ENCODE peak calls at places on chromosomes 11 and 22, in seven cellular contexts. One of them, this sample, is unnamed.

GRCh38 chr22:37781434-37782059 is 26.2 kb upstream of the GCAT start:
- DNase-seq in HCT116: no peak
- DNase-seq in K562: no peak
- DNase-seq in HepG2: peak
- DNase-seq in SK-N-SH: no peak
- DNase-seq in H1: no peak
- DNase-seq in GM12878: no peak
- DNase-seq in this sample: peak

GRCh38 chr22:35575116-35575748 is 34.6 kb downstream of the RASD2 start:
- DNase-seq in SK-N-SH: peak
- DNase-seq in HepG2: no peak
- DNase-seq in K562: peak
- DNase-seq in HCT116: no peak
- DNase-seq in GM12878: no peak
- DNase-seq in H1: no peak
- DNase-seq in this sample: no peak

GRCh38 chr11:60862171-60862570 is 5.2 kb upstream of the ZP1 start:
- DNase-seq in HepG2: no peak
- DNase-seq in H1: no peak
- DNase-seq in GM12878: no peak
- DNase-seq in HCT116: no peak
- DNase-seq in K562: no peak
- DNase-seq in SK-N-SH: no peak
- DNase-seq in this sample: no peak

GRCh38 chr11:69100454-69101099 is 51.8 kb downstream of the TPCN2 start:
- DNase-seq in K562: no peak
- DNase-seq in SK-N-SH: no peak
- DNase-seq in H1: no peak
- DNase-seq in GM12878: no peak
- DNase-seq in HCT116: no peak
- DNase-seq in HepG2: no peak
- DNase-seq in this sample: no peak

GRCh38 chr11:88284306-88285057 is 53.1 kb downstream of the CTSC start:
- DNase-seq in HCT116: no peak
- DNase-seq in H1: no peak
- DNase-seq in HepG2: no peak
- DNase-seq in GM12878: no peak
- DNase-seq in SK-N-SH: no peak
- DNase-seq in K562: no peak
- DNase-seq in this sample: no peak

GRCh38 chr22:38745676-38746460 is 9.9 kb downstream of the SUN2 start:
- DNase-seq in H1: no peak
- DNase-seq in HepG2: no peak
- DNase-seq in K562: no peak
- DNase-seq in GM12878: no peak
- DNase-seq in HCT116: no peak
- DNase-seq in SK-N-SH: no peak
- DNase-seq in this sample: no peak

GRCh38 chr11:11229691-11230090 is 123.4 kb downstream of the CSNK2A3 start:
- DNase-seq in HCT116: no peak
- DNase-seq in HepG2: no peak
- DNase-seq in H1: no peak
- DNase-seq in SK-N-SH: no peak
- DNase-seq in K562: no peak
- DNase-seq in GM12878: no peak
- DNase-seq in this sample: no peak

GRCh38 chr11:93814966-93815633 is 31.0 kb downstream of the MED17 start:
- DNase-seq in H1: no peak
- DNase-seq in K562: no peak
- DNase-seq in GM12878: no peak
- DNase-seq in HepG2: no peak
- DNase-seq in HCT116: no peak
- DNase-seq in SK-N-SH: no peak
- DNase-seq in this sample: no peak

GRCh38 chr11:107576497-107577086 is 11.1 kb upstream of the ALKBH8 start:
- DNase-seq in HepG2: peak
- DNase-seq in H1: peak
- DNase-seq in SK-N-SH: peak
- DNase-seq in K562: peak
- DNase-seq in GM12878: no peak
- DNase-seq in HCT116: no peak
- DNase-seq in this sample: peak

GRCh38 chr11:3854977-3855807 is at the start of gene STIM1:
- DNase-seq in HCT116: peak
- DNase-seq in H1: peak
- DNase-seq in SK-N-SH: peak
- DNase-seq in GM12878: peak
- DNase-seq in K562: peak
- DNase-seq in HepG2: peak
- DNase-seq in this sample: peak

GRCh38 chr11:86797133-86797532 is 3.2 kb upstream of the PRSS23 start:
- DNase-seq in K562: no peak
- DNase-seq in SK-N-SH: no peak
- DNase-seq in HepG2: no peak
- DNase-seq in H1: no peak
- DNase-seq in HCT116: no peak
- DNase-seq in GM12878: no peak
- DNase-seq in this sample: no peak

GRCh38 chr11:102608699-102609098 is 16.4 kb downstream of the MMP20 start:
- DNase-seq in HepG2: no peak
- DNase-seq in HCT116: no peak
- DNase-seq in SK-N-SH: no peak
- DNase-seq in K562: no peak
- DNase-seq in GM12878: no peak
- DNase-seq in H1: no peak
- DNase-seq in this sample: no peak

GRCh38 chr11:102603091-102603490 is 22.0 kb downstream of the MMP20 start:
- DNase-seq in HepG2: peak
- DNase-seq in H1: no peak
- DNase-seq in K562: no peak
- DNase-seq in SK-N-SH: no peak
- DNase-seq in GM12878: no peak
- DNase-seq in HCT116: peak
- DNase-seq in this sample: no peak

GRCh38 chr11:102603576-102603975 is 21.6 kb downstream of the MMP20 start:
- DNase-seq in GM12878: no peak
- DNase-seq in SK-N-SH: no peak
- DNase-seq in K562: no peak
- DNase-seq in HepG2: no peak
- DNase-seq in HCT116: no peak
- DNase-seq in H1: no peak
- DNase-seq in this sample: no peak

GRCh38 chr11:102604011-102604410 is 21.1 kb downstream of the MMP20 start:
- DNase-seq in HepG2: no peak
- DNase-seq in K562: no peak
- DNase-seq in GM12878: no peak
- DNase-seq in HCT116: no peak
- DNase-seq in SK-N-SH: no peak
- DNase-seq in H1: no peak
- DNase-seq in this sample: no peak

GRCh38 chr11:102604875-102605274 is 20.3 kb downstream of the MMP20 start:
- DNase-seq in GM12878: no peak
- DNase-seq in K562: no peak
- DNase-seq in H1: no peak
- DNase-seq in SK-N-SH: no peak
- DNase-seq in HepG2: no peak
- DNase-seq in HCT116: no peak
- DNase-seq in this sample: no peak
- TF ChIP-seq JUND in GM12878: no peak
- TF ChIP-seq JUND in K562: no peak
- TF ChIP-seq JUND in H1: peak
- TF ChIP-seq JUND in SK-N-SH: no peak
- TF ChIP-seq JUND in HepG2: no peak
- TF ChIP-seq JUND in HCT116: peak
- TF ChIP-seq JUND in this sample: no peak

GRCh38 chr11:64591257-64592233 is 525 bp downstream of the SLC22A12 start:
- DNase-seq in H1: no peak
- DNase-seq in HCT116: no peak
- DNase-seq in SK-N-SH: no peak
- DNase-seq in K562: no peak
- DNase-seq in HepG2: no peak
- DNase-seq in GM12878: no peak
- DNase-seq in this sample: no peak

GRCh38 chr11:64594159-64594939 is 3.3 kb downstream of the SLC22A12 start:
- DNase-seq in HCT116: no peak
- DNase-seq in H1: no peak
- DNase-seq in GM12878: no peak
- DNase-seq in K562: no peak
- DNase-seq in HepG2: no peak
- DNase-seq in SK-N-SH: no peak
- DNase-seq in this sample: no peak

GRCh38 chr11:64593156-64594105 is 2.4 kb downstream of the SLC22A12 start:
- DNase-seq in SK-N-SH: no peak
- DNase-seq in H1: no peak
- DNase-seq in HCT116: no peak
- DNase-seq in K562: no peak
- DNase-seq in HepG2: no peak
- DNase-seq in GM12878: no peak
- DNase-seq in this sample: no peak

GRCh38 chr11:64592234-64592615 is 1.2 kb downstream of the SLC22A12 start:
- DNase-seq in HepG2: no peak
- DNase-seq in HCT116: no peak
- DNase-seq in K562: no peak
- DNase-seq in SK-N-SH: no peak
- DNase-seq in GM12878: no peak
- DNase-seq in H1: no peak
- DNase-seq in this sample: no peak

GRCh38 chr11:64592656-64593055 is 1.6 kb downstream of the SLC22A12 start:
- DNase-seq in K562: no peak
- DNase-seq in GM12878: no peak
- DNase-seq in SK-N-SH: no peak
- DNase-seq in H1: no peak
- DNase-seq in HepG2: no peak
- DNase-seq in HCT116: no peak
- DNase-seq in this sample: no peak
- TF ChIP-seq JUND in K562: no peak
- TF ChIP-seq JUND in GM12878: no peak
- TF ChIP-seq JUND in SK-N-SH: no peak
- TF ChIP-seq JUND in H1: no peak
- TF ChIP-seq JUND in HepG2: no peak
- TF ChIP-seq JUND in HCT116: no peak
- TF ChIP-seq JUND in this sample: no peak

GRCh38 chr22:19167106-19167869 is 11.2 kb downstream of the SLC25A1 start:
- DNase-seq in HepG2: no peak
- DNase-seq in HCT116: no peak
- DNase-seq in H1: no peak
- DNase-seq in K562: no peak
- DNase-seq in GM12878: no peak
- DNase-seq in SK-N-SH: no peak
- DNase-seq in this sample: no peak

GRCh38 chr22:19169002-19169946 is 9.3 kb downstream of the SLC25A1 start:
- DNase-seq in HCT116: no peak
- DNase-seq in K562: peak
- DNase-seq in GM12878: no peak
- DNase-seq in HepG2: no peak
- DNase-seq in SK-N-SH: peak
- DNase-seq in H1: peak
- DNase-seq in this sample: no peak

GRCh38 chr22:19169947-19170318 is 8.6 kb downstream of the SLC25A1 start:
- DNase-seq in HCT116: no peak
- DNase-seq in HepG2: no peak
- DNase-seq in SK-N-SH: no peak
- DNase-seq in GM12878: no peak
- DNase-seq in K562: no peak
- DNase-seq in H1: no peak
- DNase-seq in this sample: no peak

GRCh38 chr22:19166421-19166820 is 12.1 kb downstream of the SLC25A1 start:
- DNase-seq in K562: no peak
- DNase-seq in SK-N-SH: no peak
- DNase-seq in H1: no peak
- DNase-seq in HCT116: no peak
- DNase-seq in HepG2: no peak
- DNase-seq in GM12878: no peak
- DNase-seq in this sample: no peak

DNA sequence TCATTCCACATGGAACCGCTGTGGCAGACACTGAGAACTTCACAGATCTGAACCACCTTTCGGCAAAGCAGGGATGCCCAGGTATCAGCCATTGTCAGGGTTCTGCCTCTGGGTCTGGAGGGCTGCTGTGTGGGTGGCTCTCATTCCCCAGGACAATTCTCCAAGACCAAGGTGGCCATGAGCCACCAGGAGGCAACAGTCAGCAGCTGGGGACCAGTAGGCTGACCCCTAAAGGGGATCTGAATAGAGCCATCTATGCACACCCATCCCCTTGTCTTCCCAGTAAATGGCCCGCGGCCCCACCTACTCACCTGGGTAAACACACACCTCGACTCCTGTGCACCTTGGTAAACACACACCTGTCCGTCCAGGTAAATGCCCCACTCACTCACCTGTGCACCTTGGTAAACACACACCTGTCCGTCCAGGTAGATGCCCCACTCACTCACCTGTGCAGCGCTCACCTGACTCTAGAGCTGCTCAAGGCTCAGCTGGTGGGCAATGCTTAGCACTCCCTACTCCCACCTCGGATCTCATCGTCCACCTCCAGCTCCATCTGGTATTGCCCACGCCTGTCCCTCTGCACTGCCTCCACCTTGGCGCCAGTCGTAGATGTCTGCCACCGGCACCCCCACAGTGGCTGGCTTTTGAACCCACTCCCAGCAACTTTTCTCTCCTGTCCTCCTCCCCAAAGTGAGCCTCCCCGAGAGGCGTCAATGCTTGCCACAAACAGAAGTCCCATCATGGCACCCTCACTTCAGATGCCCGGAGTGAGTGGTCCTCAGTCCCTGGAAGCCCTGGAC is 10.2 kb downstream of the SLC25A1 start:
- DNase-seq in GM12878: no peak
- DNase-seq in H1: no peak
- DNase-seq in HCT116: no peak
- DNase-seq in HepG2: no peak
- DNase-seq in SK-N-SH: no peak
- DNase-seq in K562: peak
- DNase-seq in this sample: no peak
- TF ChIP-seq JUND in GM12878: no peak
- TF ChIP-seq JUND in H1: no peak
- TF ChIP-seq JUND in HCT116: no peak
- TF ChIP-seq JUND in HepG2: no peak
- TF ChIP-seq JUND in SK-N-SH: no peak
- TF ChIP-seq JUND in K562: no peak
- TF ChIP-seq JUND in this sample: no peak

GRCh38 chr22:41782751-41783150 is 17.7 kb upstream of the CCDC134 start:
- DNase-seq in SK-N-SH: no peak
- DNase-seq in H1: no peak
- DNase-seq in HepG2: no peak
- DNase-seq in K562: no peak
- DNase-seq in GM12878: no peak
- DNase-seq in HCT116: no peak
- DNase-seq in this sample: no peak

GRCh38 chr22:41779889-41780505 is 20.5 kb upstream of the CCDC134 start:
- DNase-seq in K562: no peak
- DNase-seq in SK-N-SH: no peak
- DNase-seq in HCT116: no peak
- DNase-seq in HepG2: no peak
- DNase-seq in H1: no peak
- DNase-seq in GM12878: no peak
- DNase-seq in this sample: no peak

GRCh38 chr22:41780714-41781507 is 19.6 kb upstream of the CCDC134 start:
- DNase-seq in H1: no peak
- DNase-seq in K562: peak
- DNase-seq in GM12878: peak
- DNase-seq in SK-N-SH: no peak
- DNase-seq in HepG2: peak
- DNase-seq in HCT116: no peak
- DNase-seq in this sample: no peak

GRCh38 chr22:41781508-41781906 is 19.0 kb upstream of the CCDC134 start:
- DNase-seq in H1: no peak
- DNase-seq in HCT116: no peak
- DNase-seq in HepG2: no peak
- DNase-seq in GM12878: no peak
- DNase-seq in K562: no peak
- DNase-seq in SK-N-SH: no peak
- DNase-seq in this sample: no peak

GRCh38 chr22:41782316-41782715 is 18.2 kb upstream of the CCDC134 start:
- DNase-seq in GM12878: no peak
- DNase-seq in H1: no peak
- DNase-seq in HCT116: no peak
- DNase-seq in HepG2: no peak
- DNase-seq in K562: no peak
- DNase-seq in SK-N-SH: no peak
- DNase-seq in this sample: no peak
- TF ChIP-seq JUND in GM12878: no peak
- TF ChIP-seq JUND in H1: no peak
- TF ChIP-seq JUND in HCT116: no peak
- TF ChIP-seq JUND in HepG2: no peak
- TF ChIP-seq JUND in K562: no peak
- TF ChIP-seq JUND in SK-N-SH: no peak
- TF ChIP-seq JUND in this sample: no peak

This sample was measured in T47D.